ENCODE peak calls at places on chromosomes 5 and 9, in eight cellular contexts. One of them, this sample, is unnamed.

GRCh38 chr5:173917788-173918786 is 29.9 kb downstream of the CPEB4 start:
- DNase-seq in A549: peak
- DNase-seq in K562: peak
- DNase-seq in Peyer's patch: peak
- DNase-seq in body of pancreas: peak
- DNase-seq in ovary: peak
- DNase-seq in uterus: peak
- DNase-seq in tibial nerve: no peak
- DNase-seq in this sample: no peak

GRCh38 chr9:129458155-129458661 is 162.7 kb downstream of the C9orf50 start:
- DNase-seq in A549: no peak
- DNase-seq in K562: no peak
- DNase-seq in Peyer's patch: no peak
- DNase-seq in body of pancreas: peak
- DNase-seq in ovary: no peak
- DNase-seq in uterus: peak
- DNase-seq in tibial nerve: no peak
- DNase-seq in this sample: peak

GRCh38 chr5:72441861-72442540 is 65.2 kb downstream of the ZNF366 start:
- DNase-seq in A549: peak
- DNase-seq in K562: no peak
- DNase-seq in Peyer's patch: no peak
- DNase-seq in body of pancreas: no peak
- DNase-seq in ovary: no peak
- DNase-seq in uterus: no peak
- DNase-seq in tibial nerve: no peak
- DNase-seq in this sample: no peak

GRCh38 chr5:173453167-173453566 is 125.0 kb upstream of the STC2 start:
- DNase-seq in A549: peak
- DNase-seq in K562: no peak
- DNase-seq in Peyer's patch: no peak
- DNase-seq in body of pancreas: no peak
- DNase-seq in ovary: no peak
- DNase-seq in uterus: no peak
- DNase-seq in tibial nerve: no peak
- DNase-seq in this sample: no peak

GRCh38 chr9:13569706-13570423 is 290.4 kb upstream of the MPDZ start:
- DNase-seq in A549: no peak
- DNase-seq in K562: no peak
- DNase-seq in Peyer's patch: no peak
- DNase-seq in body of pancreas: no peak
- DNase-seq in ovary: no peak
- DNase-seq in uterus: no peak
- DNase-seq in tibial nerve: no peak
- DNase-seq in this sample: no peak

GRCh38 chr9:131045300-131046092 is 36.5 kb downstream of the LAMC3 start:
- DNase-seq in A549: no peak
- DNase-seq in K562: peak
- DNase-seq in Peyer's patch: peak
- DNase-seq in body of pancreas: no peak
- DNase-seq in ovary: no peak
- DNase-seq in uterus: no peak
- DNase-seq in tibial nerve: no peak
- DNase-seq in this sample: no peak

GRCh38 chr9:135768516-135769218 is 66.7 kb downstream of the KCNT1 start:
- DNase-seq in A549: no peak
- DNase-seq in K562: no peak
- DNase-seq in Peyer's patch: no peak
- DNase-seq in body of pancreas: no peak
- DNase-seq in ovary: no peak
- DNase-seq in uterus: no peak
- DNase-seq in tibial nerve: no peak
- DNase-seq in this sample: no peak

GRCh38 chr5:1101991-1102713 is 9.7 kb downstream of the SLC12A7 start:
- DNase-seq in A549: no peak
- DNase-seq in K562: peak
- DNase-seq in Peyer's patch: no peak
- DNase-seq in body of pancreas: no peak
- DNase-seq in ovary: no peak
- DNase-seq in uterus: no peak
- DNase-seq in tibial nerve: no peak
- DNase-seq in this sample: peak

GRCh38 chr5:3596261-3596825 is 711 bp downstream of the IRX1 start:
- DNase-seq in A549: no peak
- DNase-seq in K562: no peak
- DNase-seq in Peyer's patch: no peak
- DNase-seq in body of pancreas: no peak
- DNase-seq in ovary: no peak
- DNase-seq in uterus: no peak
- DNase-seq in tibial nerve: no peak
- DNase-seq in this sample: no peak

GRCh38 chr5:3594514-3595101 is 1.0 kb upstream of the IRX1 start:
- DNase-seq in A549: peak
- DNase-seq in K562: no peak
- DNase-seq in Peyer's patch: no peak
- DNase-seq in body of pancreas: no peak
- DNase-seq in ovary: no peak
- DNase-seq in uterus: no peak
- DNase-seq in tibial nerve: no peak
- DNase-seq in this sample: no peak

GRCh38 chr5:3593771-3594513 is 1.7 kb upstream of the IRX1 start:
- DNase-seq in A549: no peak
- DNase-seq in K562: no peak
- DNase-seq in Peyer's patch: no peak
- DNase-seq in body of pancreas: no peak
- DNase-seq in ovary: no peak
- DNase-seq in uterus: no peak
- DNase-seq in tibial nerve: no peak
- DNase-seq in this sample: no peak

GRCh38 chr5:3597002-3597726 is 1.5 kb downstream of the IRX1 start:
- DNase-seq in A549: no peak
- DNase-seq in K562: no peak
- DNase-seq in Peyer's patch: no peak
- DNase-seq in body of pancreas: no peak
- DNase-seq in ovary: no peak
- DNase-seq in uterus: no peak
- DNase-seq in tibial nerve: no peak
- DNase-seq in this sample: no peak

GRCh38 chr5:3595102-3595961 is at the start of gene IRX1:
- DNase-seq in A549: no peak
- DNase-seq in K562: no peak
- DNase-seq in Peyer's patch: no peak
- DNase-seq in body of pancreas: no peak
- DNase-seq in ovary: no peak
- DNase-seq in uterus: no peak
- DNase-seq in tibial nerve: no peak
- DNase-seq in this sample: no peak
- H3K4me3 ChIP-seq in A549: no peak
- H3K4me3 ChIP-seq in K562: no peak
- H3K4me3 ChIP-seq in Peyer's patch: peak
- H3K4me3 ChIP-seq in body of pancreas: no peak
- H3K4me3 ChIP-seq in ovary: no peak
- H3K4me3 ChIP-seq in uterus: no peak
- H3K4me3 ChIP-seq in tibial nerve: peak
- H3K4me3 ChIP-seq in this sample: no peak

GRCh38 chr5:126677101-126677500 is 76.4 kb downstream of the PHAX start:
- DNase-seq in A549: no peak
- DNase-seq in K562: peak
- DNase-seq in Peyer's patch: no peak
- DNase-seq in body of pancreas: no peak
- DNase-seq in ovary: no peak
- DNase-seq in uterus: no peak
- DNase-seq in tibial nerve: no peak
- DNase-seq in this sample: no peak

GRCh38 chr5:126681970-126682369 is 81.2 kb downstream of the PHAX start:
- DNase-seq in A549: no peak
- DNase-seq in K562: no peak
- DNase-seq in Peyer's patch: no peak
- DNase-seq in body of pancreas: peak
- DNase-seq in ovary: no peak
- DNase-seq in uterus: no peak
- DNase-seq in tibial nerve: no peak
- DNase-seq in this sample: no peak

GRCh38 chr5:126683912-126684311 is 83.2 kb downstream of the PHAX start:
- DNase-seq in A549: no peak
- DNase-seq in K562: no peak
- DNase-seq in Peyer's patch: no peak
- DNase-seq in body of pancreas: no peak
- DNase-seq in ovary: no peak
- DNase-seq in uterus: no peak
- DNase-seq in tibial nerve: no peak
- DNase-seq in this sample: no peak

GRCh38 chr5:126676195-126676624 is 75.5 kb downstream of the PHAX start:
- DNase-seq in A549: peak
- DNase-seq in K562: peak
- DNase-seq in Peyer's patch: no peak
- DNase-seq in body of pancreas: peak
- DNase-seq in ovary: peak
- DNase-seq in uterus: peak
- DNase-seq in tibial nerve: no peak
- DNase-seq in this sample: no peak

DNA sequence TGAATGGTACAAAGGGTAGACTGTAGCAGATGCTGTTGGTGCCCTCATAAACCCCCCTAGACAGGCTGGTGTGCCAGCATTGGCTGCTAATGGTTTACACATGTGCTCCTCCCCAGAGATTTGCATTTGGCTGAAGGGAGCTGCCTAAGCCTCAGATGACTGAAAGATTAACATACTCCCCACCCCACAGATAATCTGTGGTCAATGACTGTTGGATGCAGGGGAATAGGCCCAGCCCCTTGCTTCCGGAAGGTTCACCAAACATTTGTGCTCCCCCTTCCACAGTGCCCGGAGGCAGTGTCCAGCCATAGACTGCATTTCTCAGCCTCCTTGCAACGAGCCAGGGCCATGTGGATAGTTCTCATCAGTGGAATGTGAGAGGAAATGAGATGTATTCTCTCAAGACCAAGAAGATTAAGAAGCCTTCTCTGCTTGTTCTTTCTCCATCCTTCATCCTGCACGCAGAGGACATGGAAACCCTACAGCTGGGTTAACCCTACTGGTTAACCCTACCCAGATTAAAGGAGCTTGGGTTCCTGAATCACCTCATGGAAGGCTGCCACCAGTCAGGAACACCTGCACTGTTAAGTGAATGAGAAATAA is 79.6 kb downstream of the PHAX start:
- DNase-seq in A549: no peak
- DNase-seq in K562: peak
- DNase-seq in Peyer's patch: no peak
- DNase-seq in body of pancreas: no peak
- DNase-seq in ovary: no peak
- DNase-seq in uterus: no peak
- DNase-seq in tibial nerve: no peak
- DNase-seq in this sample: no peak
- TF ChIP-seq POLR2A in A549: no peak
- TF ChIP-seq POLR2A in K562: peak
- TF ChIP-seq POLR2A in Peyer's patch: no peak
- TF ChIP-seq POLR2A in body of pancreas: no peak
- TF ChIP-seq POLR2A in ovary: no peak
- TF ChIP-seq POLR2A in uterus: no peak
- TF ChIP-seq POLR2A in tibial nerve: no peak
- TF ChIP-seq POLR2A in this sample: no peak

DNA sequence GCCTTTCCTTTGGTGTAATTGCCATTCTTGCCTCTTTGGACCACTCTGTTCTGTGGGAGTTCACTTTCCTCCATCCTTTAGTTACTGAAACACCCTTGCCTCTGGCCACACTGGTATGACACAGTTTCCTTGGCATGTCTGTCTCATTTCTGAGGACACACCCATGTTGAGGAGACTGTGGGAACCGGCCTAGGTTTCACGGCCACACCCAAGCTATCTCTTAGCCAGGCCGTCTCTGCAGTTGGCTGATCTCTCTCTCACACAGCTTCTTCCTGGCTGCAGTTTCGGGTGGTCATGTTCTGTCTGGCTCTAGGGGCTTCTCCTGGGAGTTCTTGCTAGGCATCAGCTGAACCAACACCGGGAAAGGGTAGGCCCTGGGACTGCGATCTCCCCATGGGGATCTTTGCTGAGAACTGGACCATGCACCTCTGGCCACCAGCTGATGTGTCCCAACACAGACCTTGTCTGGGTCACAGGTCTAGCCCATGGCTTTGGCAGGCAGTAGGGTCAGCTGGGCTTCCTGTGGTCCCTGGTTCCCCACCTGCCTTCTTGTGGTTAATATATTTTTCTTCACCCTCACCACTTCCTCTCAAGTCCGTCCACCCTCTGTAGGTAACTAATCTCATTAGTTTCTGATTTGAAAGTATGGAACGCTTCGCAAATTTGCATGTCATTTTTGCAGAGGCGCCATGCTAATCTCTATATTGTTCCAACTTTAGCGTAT is 24.9 kb downstream of the ARHGEF37 start:
- DNase-seq in A549: peak
- DNase-seq in K562: peak
- DNase-seq in Peyer's patch: peak
- DNase-seq in body of pancreas: no peak
- DNase-seq in ovary: no peak
- DNase-seq in uterus: no peak
- DNase-seq in tibial nerve: no peak
- DNase-seq in this sample: no peak
- H3K4me3 ChIP-seq in A549: peak
- H3K4me3 ChIP-seq in K562: peak
- H3K4me3 ChIP-seq in Peyer's patch: no peak
- H3K4me3 ChIP-seq in body of pancreas: no peak
- H3K4me3 ChIP-seq in ovary: no peak
- H3K4me3 ChIP-seq in uterus: no peak
- H3K4me3 ChIP-seq in tibial nerve: no peak
- H3K4me3 ChIP-seq in this sample: no peak

GRCh38 chr9:110255064-110255416 is 1.3 kb downstream of the TXN start:
- DNase-seq in A549: no peak
- DNase-seq in K562: no peak
- DNase-seq in Peyer's patch: peak
- DNase-seq in body of pancreas: peak
- DNase-seq in ovary: no peak
- DNase-seq in uterus: no peak
- DNase-seq in tibial nerve: no peak
- DNase-seq in this sample: peak

GRCh38 chr9:110254500-110254899 is 1.8 kb downstream of the TXN start:
- DNase-seq in A549: no peak
- DNase-seq in K562: no peak
- DNase-seq in Peyer's patch: no peak
- DNase-seq in body of pancreas: no peak
- DNase-seq in ovary: no peak
- DNase-seq in uterus: no peak
- DNase-seq in tibial nerve: no peak
- DNase-seq in this sample: no peak

GRCh38 chr9:110256392-110257096 is at the start of gene TXN:
- DNase-seq in A549: peak
- DNase-seq in K562: peak
- DNase-seq in Peyer's patch: peak
- DNase-seq in body of pancreas: peak
- DNase-seq in ovary: peak
- DNase-seq in uterus: peak
- DNase-seq in tibial nerve: peak
- DNase-seq in this sample: peak

GRCh38 chr9:110256142-110256391 is 240 bp downstream of the TXN start:
- DNase-seq in A549: no peak
- DNase-seq in K562: no peak
- DNase-seq in Peyer's patch: no peak
- DNase-seq in body of pancreas: no peak
- DNase-seq in ovary: no peak
- DNase-seq in uterus: no peak
- DNase-seq in tibial nerve: no peak
- DNase-seq in this sample: no peak

DNA sequence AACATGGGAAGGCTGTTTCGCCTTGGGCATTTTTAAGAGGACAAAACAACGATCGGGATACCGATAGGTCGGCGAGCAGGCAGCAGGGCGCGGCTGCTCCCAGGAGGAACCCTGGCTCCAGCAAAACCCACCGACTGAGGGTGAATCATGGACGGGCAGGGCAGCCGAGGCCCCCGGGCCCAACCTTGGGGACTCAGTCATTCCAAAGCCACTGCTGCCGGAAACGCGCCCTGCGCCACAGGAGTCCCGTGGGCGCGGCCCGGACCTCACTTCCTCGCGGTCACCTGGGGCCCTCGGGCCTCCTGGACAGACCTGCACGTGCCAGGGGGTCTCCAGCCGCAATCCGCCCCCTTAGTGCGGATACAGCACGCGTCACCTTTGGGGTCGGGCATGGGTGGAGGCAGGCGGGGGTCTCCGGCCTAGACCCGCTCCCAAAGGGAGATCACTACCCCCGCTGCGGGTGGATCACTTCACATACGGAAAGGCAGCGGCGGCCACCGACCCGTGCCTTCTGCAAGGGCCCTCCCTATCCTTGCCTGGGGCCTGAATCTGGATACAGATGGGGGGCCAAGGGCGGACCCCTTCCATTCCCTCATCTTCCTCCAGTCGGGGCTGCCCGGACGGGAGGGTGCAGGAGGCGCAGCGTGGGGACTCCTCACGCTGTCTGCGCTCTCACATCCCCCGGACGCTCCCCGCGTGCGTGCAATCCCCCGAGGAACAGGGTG is 728 bp downstream of the TXN start:
- DNase-seq in A549: peak
- DNase-seq in K562: peak
- DNase-seq in Peyer's patch: peak
- DNase-seq in body of pancreas: peak
- DNase-seq in ovary: peak
- DNase-seq in uterus: peak
- DNase-seq in tibial nerve: peak
- DNase-seq in this sample: peak
- TF ChIP-seq POLR2A in A549: no peak
- TF ChIP-seq POLR2A in K562: no peak
- TF ChIP-seq POLR2A in Peyer's patch: peak
- TF ChIP-seq POLR2A in body of pancreas: peak
- TF ChIP-seq POLR2A in ovary: peak
- TF ChIP-seq POLR2A in uterus: peak
- TF ChIP-seq POLR2A in tibial nerve: peak
- TF ChIP-seq POLR2A in this sample: peak